ENCODE peak calls at places on chromosomes 3 and 15, in nine cellular contexts. One of them, this sample, is unnamed.

GRCh38 chr3:82082796-82083195 is 321.4 kb upstream of the GBE1 start:
- DNase-seq in HFF-Myc: no peak
- DNase-seq in tibial artery: no peak
- DNase-seq in kidney epithelial cell: no peak
- DNase-seq in HepG2: no peak
- DNase-seq in suprapubic skin: no peak
- DNase-seq in astrocyte of the spinal cord: peak; percentile 27
- DNase-seq in NB4: no peak
- DNase-seq in AG10803: peak; percentile 34
- DNase-seq in this sample: no peak

GRCh38 chr3:52262447-52262846 is 16.0 kb downstream of the WDR82 start:
- DNase-seq in tibial artery: no peak
- DNase-seq in NB4: no peak
- DNase-seq in AG10803: no peak
- DNase-seq in HFF-Myc: no peak
- DNase-seq in astrocyte of the spinal cord: no peak
- DNase-seq in suprapubic skin: no peak
- DNase-seq in HepG2: no peak
- DNase-seq in kidney epithelial cell: no peak
- DNase-seq in this sample: no peak

GRCh38 chr15:67968564-67969440 is 85.3 kb upstream of the PIAS1 start:
- DNase-seq in tibial artery: no peak
- DNase-seq in kidney epithelial cell: no peak
- DNase-seq in suprapubic skin: no peak
- DNase-seq in HFF-Myc: no peak
- DNase-seq in HepG2: no peak
- DNase-seq in NB4: no peak
- DNase-seq in astrocyte of the spinal cord: no peak
- DNase-seq in AG10803: no peak
- DNase-seq in this sample: no peak

GRCh38 chr3:18114894-18115293 is 310.2 kb downstream of the SATB1 start:
- DNase-seq in suprapubic skin: no peak
- DNase-seq in HepG2: no peak
- DNase-seq in astrocyte of the spinal cord: no peak
- DNase-seq in NB4: no peak
- DNase-seq in kidney epithelial cell: no peak
- DNase-seq in HFF-Myc: no peak
- DNase-seq in AG10803: no peak
- DNase-seq in tibial artery: no peak
- DNase-seq in this sample: no peak

GRCh38 chr3:27105904-27106303 is 263.3 kb downstream of the NEK10 start:
- DNase-seq in AG10803: no peak
- DNase-seq in HepG2: no peak
- DNase-seq in NB4: no peak
- DNase-seq in suprapubic skin: no peak
- DNase-seq in kidney epithelial cell: no peak
- DNase-seq in HFF-Myc: no peak
- DNase-seq in astrocyte of the spinal cord: peak; percentile 5
- DNase-seq in tibial artery: no peak
- DNase-seq in this sample: no peak

GRCh38 chr3:139533781-139534443 is 5.6 kb downstream of the RBP1 start:
- DNase-seq in NB4: no peak
- DNase-seq in suprapubic skin: no peak
- DNase-seq in HFF-Myc: no peak
- DNase-seq in HepG2: peak; percentile 35
- DNase-seq in AG10803: peak; percentile 9
- DNase-seq in tibial artery: no peak
- DNase-seq in astrocyte of the spinal cord: peak; percentile 93
- DNase-seq in kidney epithelial cell: no peak
- DNase-seq in this sample: no peak

GRCh38 chr15:90191344-90191687 is 9.8 kb upstream of the SEMA4B start:
- DNase-seq in suprapubic skin: no peak
- DNase-seq in tibial artery: no peak
- DNase-seq in NB4: no peak
- DNase-seq in HFF-Myc: no peak
- DNase-seq in AG10803: no peak
- DNase-seq in HepG2: no peak
- DNase-seq in kidney epithelial cell: no peak
- DNase-seq in astrocyte of the spinal cord: no peak
- DNase-seq in this sample: no peak

GRCh38 chr15:41819455-41820050 is 8.3 kb upstream of the JMJD7 start:
- DNase-seq in HepG2: no peak
- DNase-seq in kidney epithelial cell: no peak
- DNase-seq in NB4: peak; percentile 32
- DNase-seq in tibial artery: no peak
- DNase-seq in astrocyte of the spinal cord: no peak
- DNase-seq in AG10803: no peak
- DNase-seq in suprapubic skin: no peak
- DNase-seq in HFF-Myc: no peak
- DNase-seq in this sample: no peak

GRCh38 chr3:111572061-111572460 is 23.1 kb downstream of the ZBED2 start:
- DNase-seq in kidney epithelial cell: no peak
- DNase-seq in suprapubic skin: no peak
- DNase-seq in AG10803: no peak
- DNase-seq in HFF-Myc: no peak
- DNase-seq in HepG2: no peak
- DNase-seq in tibial artery: no peak
- DNase-seq in astrocyte of the spinal cord: no peak
- DNase-seq in NB4: no peak
- DNase-seq in this sample: no peak

GRCh38 chr3:10703875-10704274 is 112.2 kb upstream of the SLC6A11 start:
- DNase-seq in HepG2: no peak
- DNase-seq in astrocyte of the spinal cord: peak; percentile 14
- DNase-seq in HFF-Myc: no peak
- DNase-seq in kidney epithelial cell: no peak
- DNase-seq in NB4: peak; percentile 52
- DNase-seq in AG10803: peak; percentile 41
- DNase-seq in tibial artery: no peak
- DNase-seq in suprapubic skin: no peak
- DNase-seq in this sample: no peak

GRCh38 chr3:140128217-140129137 is 193.5 kb downstream of the CLSTN2 start:
- DNase-seq in astrocyte of the spinal cord: no peak
- DNase-seq in kidney epithelial cell: no peak
- DNase-seq in HFF-Myc: peak; percentile 7
- DNase-seq in HepG2: peak; percentile 25
- DNase-seq in NB4: peak; percentile 28
- DNase-seq in AG10803: peak; percentile 28
- DNase-seq in tibial artery: no peak
- DNase-seq in suprapubic skin: no peak
- DNase-seq in this sample: no peak

GRCh38 chr15:85402195-85402921 is 22.0 kb downstream of the AKAP13 start:
- DNase-seq in AG10803: peak; percentile 37
- DNase-seq in HFF-Myc: no peak
- DNase-seq in HepG2: no peak
- DNase-seq in NB4: no peak
- DNase-seq in suprapubic skin: no peak
- DNase-seq in tibial artery: no peak
- DNase-seq in astrocyte of the spinal cord: peak; percentile 83
- DNase-seq in kidney epithelial cell: no peak
- DNase-seq in this sample: no peak

GRCh38 chr3:188455748-188456147 is 301.8 kb downstream of the LPP start:
- DNase-seq in tibial artery: no peak
- DNase-seq in AG10803: no peak
- DNase-seq in suprapubic skin: no peak
- DNase-seq in HFF-Myc: no peak
- DNase-seq in NB4: no peak
- DNase-seq in HepG2: no peak
- DNase-seq in kidney epithelial cell: no peak
- DNase-seq in astrocyte of the spinal cord: no peak
- DNase-seq in this sample: no peak

GRCh38 chr3:8739757-8740508 is 6.3 kb downstream of the CAV3 start:
- DNase-seq in tibial artery: no peak
- DNase-seq in suprapubic skin: peak; percentile 57
- DNase-seq in HepG2: peak; percentile 16
- DNase-seq in NB4: peak; percentile 50
- DNase-seq in AG10803: peak; percentile 66
- DNase-seq in kidney epithelial cell: peak; percentile 91
- DNase-seq in astrocyte of the spinal cord: peak; percentile 60
- DNase-seq in HFF-Myc: peak; percentile 67
- DNase-seq in this sample: no peak

GRCh38 chr3:13027154-13027553 is 46.1 kb downstream of the IQSEC1 start:
- DNase-seq in HFF-Myc: no peak
- DNase-seq in HepG2: no peak
- DNase-seq in suprapubic skin: no peak
- DNase-seq in AG10803: no peak
- DNase-seq in astrocyte of the spinal cord: no peak
- DNase-seq in tibial artery: no peak
- DNase-seq in NB4: no peak
- DNase-seq in kidney epithelial cell: no peak
- DNase-seq in this sample: no peak
- TF ChIP-seq CTCF in HFF-Myc: no peak
- TF ChIP-seq CTCF in HepG2: no peak
- TF ChIP-seq CTCF in suprapubic skin: no peak
- TF ChIP-seq CTCF in AG10803: no peak
- TF ChIP-seq CTCF in astrocyte of the spinal cord: peak; percentile 4
- TF ChIP-seq CTCF in tibial artery: no peak
- TF ChIP-seq CTCF in NB4: no peak
- TF ChIP-seq CTCF in kidney epithelial cell: no peak
- TF ChIP-seq CTCF in this sample: no peak

GRCh38 chr3:150184426-150185071 is 213.9 kb upstream of the PFN2 start:
- DNase-seq in NB4: no peak
- DNase-seq in AG10803: peak; percentile 14
- DNase-seq in astrocyte of the spinal cord: peak; percentile 23
- DNase-seq in tibial artery: no peak
- DNase-seq in HFF-Myc: no peak
- DNase-seq in HepG2: peak; percentile 68
- DNase-seq in kidney epithelial cell: no peak
- DNase-seq in suprapubic skin: no peak
- DNase-seq in this sample: no peak
- H3K4me3 ChIP-seq in NB4: no peak overlapping the region
- H3K4me3 ChIP-seq in AG10803: peak overlapping the region; percentile 26
- H3K4me3 ChIP-seq in astrocyte of the spinal cord: peak overlapping the region; percentile 42
- H3K4me3 ChIP-seq in tibial artery: peak overlapping the region; percentile 41
- H3K4me3 ChIP-seq in HFF-Myc: peak overlapping the region; percentile 21
- H3K4me3 ChIP-seq in HepG2: peak overlapping the region; percentile 35
- H3K4me3 ChIP-seq in kidney epithelial cell: no peak overlapping the region
- H3K4me3 ChIP-seq in suprapubic skin: no peak overlapping the region
- H3K4me3 ChIP-seq in this sample: peak overlapping the region; percentile 60

GRCh38 chr15:76903251-76903681 is 1.9 kb downstream of the SCAPER start:
- DNase-seq in suprapubic skin: no peak
- DNase-seq in HFF-Myc: no peak
- DNase-seq in NB4: peak; percentile 80
- DNase-seq in astrocyte of the spinal cord: peak; percentile 9
- DNase-seq in kidney epithelial cell: no peak
- DNase-seq in tibial artery: no peak
- DNase-seq in AG10803: peak; percentile 49
- DNase-seq in HepG2: peak; percentile 27
- DNase-seq in this sample: no peak
- TF ChIP-seq CTCF in suprapubic skin: no peak
- TF ChIP-seq CTCF in HFF-Myc: peak; percentile 31
- TF ChIP-seq CTCF in NB4: peak; percentile 60
- TF ChIP-seq CTCF in astrocyte of the spinal cord: peak; percentile 10
- TF ChIP-seq CTCF in kidney epithelial cell: peak; percentile 34
- TF ChIP-seq CTCF in tibial artery: no peak
- TF ChIP-seq CTCF in AG10803: peak; percentile 38
- TF ChIP-seq CTCF in HepG2: peak; percentile 49
- TF ChIP-seq CTCF in this sample: peak; percentile 25

GRCh38 chr3:61199843-61200242 is 51.4 kb downstream of the FHIT start:
- DNase-seq in kidney epithelial cell: no peak
- DNase-seq in tibial artery: no peak
- DNase-seq in HFF-Myc: no peak
- DNase-seq in AG10803: no peak
- DNase-seq in suprapubic skin: no peak
- DNase-seq in NB4: no peak
- DNase-seq in astrocyte of the spinal cord: no peak
- DNase-seq in HepG2: no peak
- DNase-seq in this sample: no peak
- H3K4me3 ChIP-seq in kidney epithelial cell: no peak overlapping the region
- H3K4me3 ChIP-seq in tibial artery: no peak overlapping the region
- H3K4me3 ChIP-seq in HFF-Myc: no peak overlapping the region
- H3K4me3 ChIP-seq in AG10803: no peak overlapping the region
- H3K4me3 ChIP-seq in suprapubic skin: no peak overlapping the region
- H3K4me3 ChIP-seq in NB4: no peak overlapping the region
- H3K4me3 ChIP-seq in astrocyte of the spinal cord: no peak overlapping the region
- H3K4me3 ChIP-seq in HepG2: no peak overlapping the region
- H3K4me3 ChIP-seq in this sample: no peak overlapping the region

DNA sequence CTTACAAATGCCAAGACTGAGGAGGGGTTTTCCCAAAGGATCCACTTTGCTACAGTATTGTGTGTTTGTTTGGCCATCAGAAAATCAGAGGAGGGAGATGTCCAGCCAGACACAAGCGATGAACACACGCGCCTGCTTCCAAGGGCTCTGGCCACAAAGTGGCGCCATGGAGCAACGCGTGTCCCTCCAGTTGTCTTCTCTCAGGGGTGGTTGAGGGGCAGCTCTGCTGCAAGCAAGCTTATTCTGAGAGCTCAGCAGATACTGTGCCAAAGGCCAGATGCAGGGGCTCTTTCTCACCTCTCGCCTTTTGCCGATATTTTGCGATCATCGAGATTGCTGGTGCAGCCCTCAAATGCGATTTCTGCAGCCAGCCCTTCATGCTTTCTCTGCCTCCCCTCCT is 88.9 kb upstream of the OSBPL11 start:
- DNase-seq in kidney epithelial cell: no peak
- DNase-seq in NB4: peak; percentile 43
- DNase-seq in suprapubic skin: no peak
- DNase-seq in HFF-Myc: no peak
- DNase-seq in AG10803: peak; percentile 24
- DNase-seq in HepG2: peak; percentile 48
- DNase-seq in tibial artery: no peak
- DNase-seq in astrocyte of the spinal cord: no peak
- DNase-seq in this sample: no peak
- TF ChIP-seq CTCF in kidney epithelial cell: peak; percentile 28
- TF ChIP-seq CTCF in NB4: peak; percentile 44
- TF ChIP-seq CTCF in suprapubic skin: no peak
- TF ChIP-seq CTCF in HFF-Myc: peak; percentile 42
- TF ChIP-seq CTCF in AG10803: peak; percentile 35
- TF ChIP-seq CTCF in HepG2: peak; percentile 85
- TF ChIP-seq CTCF in tibial artery: no peak
- TF ChIP-seq CTCF in astrocyte of the spinal cord: peak; percentile 37
- TF ChIP-seq CTCF in this sample: peak; percentile 53